ENCODE peak calls at places on chromosomes 7 and 10, in nine cellular contexts. V is heart right ventricle, I is osteocyte, O is astrocyte, G is tibial artery, M is glutamatergic neuron, L is choroid plexus epithelial cell, T is nephron progenitor cell, U is endothelial cell. P is an unnamed sample.

GRCh38 chr10:13117842-13118783 is 18.1 kb downstream of the OPTN start:
- DNase-seq in V (no peak), I (no peak), L (no peak), M (no peak), O (no peak), G (no peak), T (no peak), U (no peak), P (no peak)

GRCh38 chr10:119541046-119541445 is 1.5 kb downstream of the RGS10 start:
- DNase-seq in L (peak), T (no peak), M (no peak), I (no peak), G (no peak), O (peak), U (no peak), V (no peak), P (no peak)

GRCh38 chr10:7260412-7260900 is 150.4 kb downstream of the SFMBT2 start:
- DNase-seq in O (peak), T (peak), G (peak), U (peak), M (no peak), I (no peak), V (peak), L (peak), P (no peak)

GRCh38 chr10:131163444-131163843 is 148.1 kb downstream of the TCERG1L start:
- DNase-seq in I (no peak), G (peak), T (no peak), V (no peak), U (no peak), M (no peak), L (no peak), O (no peak), P (no peak)

GRCh38 chr10:78755877-78756455 is 312.8 kb upstream of the ZMIZ1 start:
- DNase-seq in M (no peak), I (no peak), G (no peak), V (no peak), U (no peak), T (no peak), L (no peak), O (no peak), P (no peak)

GRCh38 chr7:17139081-17139480 is 159.4 kb upstream of the AHR start:
- DNase-seq in T (no peak), G (no peak), U (no peak), V (no peak), L (no peak), I (no peak), M (no peak), O (no peak), P (no peak)

GRCh38 chr10:24642921-24643678 is 80.6 kb downstream of the ARHGAP21 start:
- DNase-seq in U (peak), L (peak), T (no peak), G (no peak), O (peak), M (no peak), I (no peak), V (peak), P (no peak)

GRCh38 chr7:39749177-39749576 is 125.8 kb downstream of the RALA start:
- DNase-seq in V (no peak), M (no peak), T (no peak), O (peak), L (peak), U (no peak), G (no peak), I (no peak), P (no peak)

GRCh38 chr10:116748041-116748440 is 5.7 kb upstream of the HSPA12A start:
- DNase-seq in T (no peak), M (no peak), U (no peak), G (no peak), O (peak), I (no peak), L (peak), V (no peak), P (no peak)

DNA sequence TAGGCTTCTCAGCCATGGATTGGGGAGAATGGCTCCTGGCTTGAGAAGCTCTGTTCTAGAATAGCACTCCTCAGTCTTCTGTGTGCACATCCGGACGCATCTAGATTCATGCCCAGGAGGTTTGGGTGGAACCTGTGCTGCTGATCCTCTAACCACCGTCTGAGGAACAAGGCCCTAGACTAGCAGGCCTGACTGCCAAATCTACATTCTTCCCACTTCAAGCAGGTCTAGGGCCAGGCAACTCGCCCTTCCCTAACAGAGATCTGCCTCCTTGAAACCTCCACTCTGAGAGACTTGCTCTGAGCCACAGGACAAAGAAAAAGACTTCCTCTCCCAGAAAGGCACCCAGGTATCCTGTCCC is 61.6 kb downstream of the KCNMA1 start:
- DNase-seq in I (no peak), M (no peak), V (no peak), G (no peak), L (no peak), U (no peak), T (no peak), O (no peak), P (no peak)
- TF ChIP-seq CTCF in I (no peak), M (no peak), V (no peak), G (no peak), L (no peak), U (no peak), T (no peak), O (no peak), P (no peak)

DNA sequence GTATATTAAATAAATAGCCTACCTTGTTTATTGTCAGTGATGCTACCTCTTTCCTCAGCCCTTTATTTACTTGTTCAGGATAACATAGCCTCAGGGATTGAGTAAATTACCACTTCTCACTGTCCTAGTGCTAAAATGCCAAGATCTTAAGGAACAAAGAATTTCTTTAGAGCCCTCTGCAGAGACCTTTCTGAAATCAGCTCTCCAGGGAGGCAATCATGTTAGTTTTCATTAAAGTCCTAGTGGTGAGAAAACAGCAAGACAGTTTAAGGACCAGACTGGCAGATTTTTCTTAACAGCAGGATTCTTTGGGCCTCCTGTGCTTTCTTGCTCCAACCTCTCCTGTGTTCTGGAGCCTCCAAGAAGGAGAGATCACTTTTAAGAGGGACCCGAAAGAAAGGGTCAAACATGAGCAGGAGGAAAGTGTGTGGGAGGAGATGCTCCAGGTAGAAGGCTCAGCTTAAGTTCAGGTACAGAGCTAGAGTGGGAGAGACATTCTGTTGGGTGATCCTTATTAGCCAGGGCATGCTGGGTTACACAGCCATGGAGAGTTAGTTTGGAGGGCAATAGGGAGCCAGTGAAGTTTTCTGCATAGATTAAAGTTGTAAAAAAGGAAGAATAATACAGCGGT is 1.2 kb upstream of the PLCE1 start:
- DNase-seq in L (peak), O (no peak), U (no peak), V (no peak), G (no peak), I (no peak), M (no peak), T (no peak), P (no peak)
- TF ChIP-seq CTCF in L (peak), O (peak), U (peak), V (no peak), G (no peak), I (peak), M (peak), T (peak), P (peak)

GRCh38 chr10:58818889-58819288 is 306.2 kb downstream of the BICC1 start:
- DNase-seq in I (no peak), T (no peak), L (peak), G (no peak), O (peak), U (no peak), M (no peak), V (no peak), P (no peak)
- TF ChIP-seq CTCF in I (peak), T (no peak), L (peak), G (no peak), O (no peak), U (no peak), M (no peak), V (no peak), P (no peak)

GRCh38 chr7:151447901-151448260 is 7.9 kb upstream of the CRYGN start:
- DNase-seq in U (no peak), L (no peak), O (no peak), T (no peak), I (no peak), M (no peak), G (no peak), V (no peak), P (no peak)

GRCh38 chr7:151449990-151450389 is 10.0 kb upstream of the CRYGN start:
- DNase-seq in M (no peak), O (no peak), T (no peak), V (no peak), L (no peak), U (no peak), I (no peak), G (no peak), P (no peak)

GRCh38 chr7:151447312-151447711 is 7.4 kb upstream of the CRYGN start:
- DNase-seq in U (no peak), G (peak), T (no peak), I (no peak), L (no peak), O (no peak), V (no peak), M (no peak), P (no peak)

GRCh38 chr7:151446412-151446811 is 6.5 kb upstream of the CRYGN start:
- DNase-seq in T (no peak), I (no peak), G (peak), L (no peak), V (no peak), U (no peak), O (no peak), M (no peak), P (no peak)

GRCh38 chr7:151448261-151449252 is 8.6 kb upstream of the CRYGN start:
- DNase-seq in M (peak), O (no peak), I (no peak), L (peak), G (peak), T (peak), V (peak), U (peak), P (no peak)
- TF ChIP-seq CTCF in M (peak), O (peak), I (peak), L (peak), G (peak), T (peak), V (peak), U (peak), P (peak)